ENCODE peak calls at places on chromosomes 4 and X, in seven cellular contexts. Y, B, Q, V, H, N and P are unnamed samples.
A peak's percentile ranks its signal among the peaks of the same experiment; 100 is the strongest.

GRCh38 chr4:108030332-108030731 is 40.6 kb downstream of the HADH start:
- DNase-seq in Y (peak; percentile 76), B (peak; percentile 32), Q (peak; percentile 82), V (peak; percentile 79), H (peak; percentile 70), N (no peak), P (no peak)

GRCh38 chr4:158938462-158939044 is 164.3 kb upstream of the RAPGEF2 start:
- DNase-seq in Y (peak; percentile 40), B (no peak), Q (no peak), V (peak; percentile 93), H (no peak), N (no peak), P (no peak)

GRCh38 chr4:150244600-150244999 is 166.4 kb downstream of the DCLK2 start:
- DNase-seq in Y (peak; percentile 78), B (no peak), Q (no peak), V (peak; percentile 62), H (no peak), N (no peak), P (no peak)

GRCh38 chrX:37437160-37437559 is 88.0 kb downstream of the PRRG1 start:
- DNase-seq in Y (no peak), B (no peak), Q (no peak), V (no peak), H (no peak), N (no peak), P (no peak)

GRCh38 chr4:121256346-121256745 is 92.2 kb upstream of the TNIP3 start:
- DNase-seq in Y (peak; percentile 80), B (no peak), Q (no peak), V (peak; percentile 90), H (peak; percentile 73), N (no peak), P (no peak)

GRCh38 chr4:126790633-126791032 is 842.1 kb upstream of the INTU start:
- DNase-seq in Y (peak; percentile 66), B (no peak), Q (no peak), V (peak; percentile 66), H (no peak), N (no peak), P (no peak)

GRCh38 chrX:153778684-153779101 is 2.1 kb upstream of the SRPK3 start:
- DNase-seq in Y (no peak), B (no peak), Q (no peak), V (no peak), H (no peak), N (no peak), P (no peak)

GRCh38 chr4:113222431-113222979 is 173.1 kb downstream of the ANK2 start:
- DNase-seq in Y (peak; percentile 38), B (no peak), Q (no peak), V (peak; percentile 45), H (no peak), N (no peak), P (no peak)

GRCh38 chrX:41391606-41392005 is 55.5 kb upstream of the NYX start:
- DNase-seq in Y (no peak), B (no peak), Q (no peak), V (no peak), H (no peak), N (no peak), P (no peak)

GRCh38 chrX:102950908-102951866 is 14.1 kb downstream of the RAB40AL start:
- DNase-seq in Y (peak; percentile 27), B (peak; percentile 63), Q (peak; percentile 92), V (peak; percentile 25), H (peak; percentile 39), N (peak; percentile 35), P (no peak)

GRCh38 chrX:84216406-84216805 is 28.4 kb upstream of the RPS6KA6 start:
- DNase-seq in Y (no peak), B (no peak), Q (no peak), V (no peak), H (no peak), N (no peak), P (no peak)

GRCh38 chrX:124212622-124213021 is 119.8 kb upstream of the TEX13D start:
- DNase-seq in Y (no peak), B (no peak), Q (no peak), V (peak; percentile 17), H (no peak), N (no peak), P (no peak)

DNA sequence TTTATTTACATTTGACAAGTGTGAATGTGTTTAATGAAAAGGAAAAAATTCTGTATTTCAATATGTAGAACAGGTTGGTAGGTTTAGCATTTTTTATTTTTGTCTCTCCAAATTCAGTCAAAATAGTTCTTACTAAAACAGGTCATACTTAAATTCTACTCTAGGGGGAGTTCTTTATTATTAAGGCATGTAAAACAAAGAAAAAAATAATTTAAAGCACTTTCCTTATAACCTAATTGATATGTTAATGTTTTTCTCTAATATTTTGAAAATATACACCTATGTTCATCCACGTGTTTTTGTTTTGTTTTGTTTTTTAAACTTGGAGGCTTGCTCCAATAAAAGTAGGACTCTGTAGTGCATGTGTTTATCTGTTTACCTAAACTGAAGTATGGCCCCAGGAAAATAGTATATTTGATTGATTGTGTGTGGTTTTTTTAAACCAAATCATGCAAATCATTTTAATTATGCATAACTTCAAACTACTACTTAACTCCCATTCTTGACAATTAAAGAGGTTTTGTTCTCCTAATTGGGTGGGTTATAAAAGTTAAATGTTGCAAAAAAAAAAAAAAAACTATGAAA is 562.7 kb downstream of the RPA4 start:
- DNase-seq in Y (no peak), B (no peak), Q (no peak), V (peak; percentile 0), H (no peak), N (no peak), P (no peak)
- TF ChIP-seq CTCF in Y (no peak), B (no peak), Q (peak; percentile 80), V (peak; percentile 37), H (no peak), N (no peak), P (peak; percentile 76)

GRCh38 chr4:186514271-186514950 is 41.0 kb downstream of the MTNR1A start:
- DNase-seq in Y (peak; percentile 5), B (no peak), Q (no peak), V (no peak), H (no peak), N (no peak), P (no peak)

DNA sequence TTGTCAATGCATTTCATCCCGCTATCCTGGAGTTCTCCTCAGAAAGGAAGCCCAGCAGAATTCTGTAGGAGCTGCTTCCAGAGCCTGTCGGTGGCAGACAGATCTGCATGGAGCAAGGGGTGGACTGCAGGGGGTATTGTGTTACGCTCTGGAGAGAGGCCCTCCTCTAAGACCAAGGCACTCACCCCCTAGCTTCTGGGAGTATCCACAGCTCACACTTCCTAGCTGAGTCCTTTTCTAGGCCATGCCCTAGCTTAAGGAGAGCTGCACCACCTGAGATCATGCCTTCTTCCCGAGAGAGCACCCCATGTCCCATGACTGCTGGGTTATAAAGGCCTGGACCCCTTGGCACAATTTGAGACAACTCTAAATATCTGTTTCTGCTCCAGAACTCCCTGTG is 39.1 kb downstream of the MTNR1A start:
- DNase-seq in Y (no peak), B (no peak), Q (no peak), V (no peak), H (no peak), N (no peak), P (no peak)
- TF ChIP-seq CTCF in Y (no peak), B (no peak), Q (no peak), V (no peak), H (no peak), N (no peak), P (no peak)

GRCh38 chrX:72295745-72296144 is 10.0 kb downstream of the CITED1 start:
- DNase-seq in Y (no peak), B (no peak), Q (no peak), V (no peak), H (no peak), N (no peak), P (no peak)

GRCh38 chrX:72297953-72298730 is 7.6 kb downstream of the CITED1 start:
- DNase-seq in Y (no peak), B (no peak), Q (peak; percentile 66), V (no peak), H (no peak), N (no peak), P (no peak)

GRCh38 chrX:72296991-72297390 is 8.7 kb downstream of the CITED1 start:
- DNase-seq in Y (no peak), B (no peak), Q (no peak), V (peak; percentile 40), H (no peak), N (no peak), P (no peak)

GRCh38 chrX:72299891-72300630 is 5.7 kb downstream of the CITED1 start:
- DNase-seq in Y (no peak), B (no peak), Q (no peak), V (no peak), H (no peak), N (no peak), P (no peak)

DNA sequence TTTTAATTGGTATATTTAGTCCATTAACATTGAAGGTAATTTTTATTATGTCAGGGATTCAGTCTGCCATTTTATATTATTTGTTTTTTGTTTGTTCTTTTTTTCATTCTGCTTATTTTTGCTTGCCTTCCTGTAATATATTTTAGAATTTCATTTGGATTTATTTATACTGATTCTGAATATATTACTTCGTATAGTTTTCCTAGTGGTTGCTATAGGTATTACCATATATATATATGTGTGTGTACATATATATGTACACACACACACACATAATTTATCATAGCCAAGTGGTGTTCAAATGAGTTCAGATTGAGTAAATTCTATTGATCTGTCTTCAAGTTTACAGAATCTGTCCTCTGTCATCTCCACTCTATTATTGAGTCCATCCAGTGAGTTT is 11.2 kb downstream of the CITED1 start:
- DNase-seq in Y (no peak), B (no peak), Q (no peak), V (no peak), H (no peak), N (no peak), P (no peak)
- TF ChIP-seq CTCF in Y (peak; percentile 1), B (no peak), Q (peak; percentile 56), V (no peak), H (no peak), N (no peak), P (peak; percentile 67)

GRCh38 chr4:173573286-173573685 is 43.3 kb upstream of the HAND2 start:
- DNase-seq in Y (no peak), B (no peak), Q (no peak), V (no peak), H (no peak), N (no peak), P (no peak)
- TF ChIP-seq CTCF in Y (no peak), B (no peak), Q (no peak), V (no peak), H (no peak), N (no peak), P (no peak)

GRCh38 chrX:118510076-118510475 is 14.5 kb downstream of the DOCK11 start:
- DNase-seq in Y (no peak), B (no peak), Q (no peak), V (no peak), H (no peak), N (peak; percentile 49), P (no peak)

GRCh38 chrX:118508221-118508620 is 12.6 kb downstream of the DOCK11 start:
- DNase-seq in Y (no peak), B (no peak), Q (no peak), V (no peak), H (no peak), N (no peak), P (no peak)

GRCh38 chrX:118513120-118513899 is 17.7 kb downstream of the DOCK11 start:
- DNase-seq in Y (no peak), B (no peak), Q (no peak), V (peak; percentile 42), H (no peak), N (no peak), P (no peak)

GRCh38 chrX:118507766-118508165 is 12.2 kb downstream of the DOCK11 start:
- DNase-seq in Y (no peak), B (no peak), Q (no peak), V (peak; percentile 58), H (no peak), N (no peak), P (no peak)

GRCh38 chrX:118508690-118509089 is 13.1 kb downstream of the DOCK11 start:
- DNase-seq in Y (no peak), B (no peak), Q (no peak), V (no peak), H (no peak), N (peak; percentile 21), P (no peak)
- TF ChIP-seq CTCF in Y (no peak), B (no peak), Q (no peak), V (no peak), H (no peak), N (peak; percentile 10), P (no peak)